ENCODE peak calls at places on chromosomes 4 and X, in seven cellular contexts. Q is activated T-helper 1 cell treated with Interleukin-2 at 50 U/mL for 16 hours; E is HS-5; Y is ACHN; G is activated T-cell treated with anti-CD3 and anti-CD28 coated beads for 1 hour; M is left ventricle myocardium inferior; S is activated CD4-positive, alpha-beta T cell treated with anti-CD3 and anti-CD28 coated beads, Interleukin-2, amount 10 ng/mL, durations not matched to agents 7 days and 5 days. P is an unnamed sample.

GRCh38 chrX:7218321-7219152 is 70.6 kb upstream of the PUDP start:
- DNase-seq in S (no peak), M (no peak), Y (no peak), Q (no peak), E (no peak), G (no peak), P (no peak)

GRCh38 chrX:153592966-153593688 is 5.8 kb downstream of the CCNQ start:
- DNase-seq in E (no peak), G (no peak), S (no peak), Y (no peak), Q (no peak), M (peak; percentile 69), P (no peak)

GRCh38 chr4:10243856-10244255 is 127.3 kb upstream of the WDR1 start:
- DNase-seq in M (no peak), Y (no peak), E (no peak), S (no peak), Q (no peak), G (no peak), P (no peak)

GRCh38 chr4:181685911-181686310 is 557.3 kb upstream of the TENM3 start:
- DNase-seq in Q (no peak), E (peak; percentile 78), Y (no peak), M (no peak), S (no peak), G (no peak), P (no peak)

GRCh38 chr4:71266090-71266794 is 72.6 kb upstream of the SLC4A4 start:
- DNase-seq in G (no peak), E (peak; percentile 37), S (no peak), Q (no peak), Y (no peak), M (no peak), P (no peak)

GRCh38 chrX:5425119-5425518 is 803.5 kb downstream of the NLGN4X start:
- DNase-seq in S (no peak), Y (no peak), E (no peak), M (no peak), Q (no peak), G (no peak), P (no peak)

GRCh38 chrX:154401045-154401799 is 3.0 kb downstream of the RPL10 start:
- DNase-seq in Y (peak; percentile 26), E (no peak), S (no peak), Q (no peak), G (no peak), M (no peak), P (no peak)

GRCh38 chr4:105451346-105451745 is 22.5 kb downstream of the PPA2 start:
- DNase-seq in E (no peak), Q (no peak), Y (no peak), S (no peak), G (no peak), M (no peak), P (peak; percentile 45)

GRCh38 chrX:16990839-16991238 is 44.4 kb downstream of the REPS2 start:
- DNase-seq in G (no peak), Y (no peak), Q (no peak), M (no peak), S (no peak), E (no peak), P (no peak)

GRCh38 chrX:77742788-77743476 is 43.1 kb downstream of the ATRX start:
- DNase-seq in G (no peak), Y (no peak), M (peak; percentile 38), E (no peak), Q (no peak), S (no peak), P (no peak)

GRCh38 chrX:39896951-39897740 is 200.6 kb downstream of the BCOR start:
- DNase-seq in E (no peak), G (no peak), M (peak; percentile 37), Q (no peak), S (no peak), Y (no peak), P (no peak)

GRCh38 chr4:110860901-110861300 is 238.0 kb upstream of the PITX2 start:
- DNase-seq in M (no peak), S (no peak), Y (no peak), Q (no peak), G (no peak), E (no peak), P (no peak)

P was measured in NCI-H510A treated with DMSO at 0.1 percent for 48 hours.